ENCODE peak calls at places on chromosomes 6 and 20, in four cellular contexts. X is mammary epithelial cell; R is activated CD4-positive, CD25-positive, alpha-beta regulatory T cell treated with anti-CD3 and anti-CD28 coated beads, Interleukin-2, amount 50 U/mL, for 16 hours; A is activated CD8-positive, alpha-beta memory T cell treated with anti-CD3 and anti-CD28 coated beads for 48 hours. G is an unnamed sample.

GRCh38 chr20:24999568-24999967 is 7.0 kb upstream of the APMAP start:
- DNase-seq in X (no peak), R (no peak), A (no peak), G (no peak)

GRCh38 chr6:112286010-112286409 is 31.6 kb upstream of the LAMA4 start:
- DNase-seq in X (no peak), R (no peak), A (no peak), G (no peak)

GRCh38 chr6:41967312-41968287 is 26.0 kb upstream of the CCND3 start:
- DNase-seq in X (peak), R (no peak), A (no peak), G (no peak)

GRCh38 chr6:162580619-162581018 is 146.9 kb downstream of the PRKN start:
- DNase-seq in X (no peak), R (no peak), A (no peak), G (no peak)

GRCh38 chr20:46148313-46149213 is 30.4 kb downstream of the CD40 start:
- DNase-seq in X (no peak), R (no peak), A (no peak), G (no peak)

GRCh38 chr6:11210386-11211138 is 21.9 kb downstream of the NEDD9 start:
- DNase-seq in X (no peak), R (no peak), A (no peak), G (no peak)

GRCh38 chr6:44298055-44298803 is 14.9 kb downstream of the AARS2 start:
- DNase-seq in X (no peak), R (no peak), A (no peak), G (no peak)

GRCh38 chr6:155187096-155187495 is 76.7 kb upstream of the CLDN20 start:
- DNase-seq in X (no peak), R (no peak), A (no peak), G (no peak)

GRCh38 chr20:40710608-40711007 is 21.6 kb upstream of the MAFB start:
- DNase-seq in X (no peak), R (no peak), A (no peak), G (no peak)

GRCh38 chr20:60167840-60168239 is 209.6 kb downstream of the CDH26 start:
- DNase-seq in X (no peak), R (no peak), A (no peak), G (no peak)

GRCh38 chr20:34971038-34971872 is 15.6 kb downstream of the MYH7B start:
- DNase-seq in X (no peak), R (no peak), A (no peak), G (no peak)

GRCh38 chr20:37804584-37805566 is 98.1 kb upstream of the VSTM2L start:
- DNase-seq in X (no peak), R (no peak), A (no peak), G (no peak)

GRCh38 chr6:148247386-148248063 is 95.1 kb upstream of the SASH1 start:
- DNase-seq in X (no peak), R (no peak), A (no peak), G (no peak)

GRCh38 chr6:139483082-139483481 is 108.6 kb upstream of the CITED2 start:
- DNase-seq in X (no peak), R (no peak), A (no peak), G (no peak)

GRCh38 chr6:15386756-15387112 is 140.9 kb downstream of the JARID2 start:
- DNase-seq in X (no peak), R (no peak), A (no peak), G (no peak)

GRCh38 chr6:111971181-111971829 is 82.6 kb upstream of the CCN6 start:
- DNase-seq in X (no peak), R (no peak), A (no peak), G (no peak)

GRCh38 chr20:35467339-35468224 is 12.2 kb downstream of the CEP250 start:
- DNase-seq in X (no peak), R (no peak), A (no peak), G (no peak)

GRCh38 chr6:11192167-11192566 is 40.3 kb downstream of the NEDD9 start:
- DNase-seq in X (no peak), R (no peak), A (no peak), G (no peak)

GRCh38 chr6:15522427-15522826 is 140.4 kb downstream of the DTNBP1 start:
- DNase-seq in X (no peak), R (no peak), A (no peak), G (no peak)

GRCh38 chr6:16426241-16426640 is 187.9 kb downstream of the GMPR start:
- DNase-seq in X (no peak), R (no peak), A (no peak), G (no peak)

GRCh38 chr6:3977875-3978711 is 100.8 kb downstream of the FAM217A start:
- DNase-seq in X (peak), R (peak), A (no peak), G (peak)

GRCh38 chr20:10447028-10447427 is 11.9 kb downstream of the SLX4IP start:
- DNase-seq in X (peak), R (peak), A (no peak), G (no peak)

GRCh38 chr6:51531623-51532022 is 555.8 kb downstream of the PKHD1 start:
- DNase-seq in X (no peak), R (no peak), A (no peak), G (no peak)

GRCh38 chr20:44069203-44069931 is 117.6 kb downstream of the JPH2 start:
- DNase-seq in X (no peak), R (peak), A (no peak), G (no peak)

GRCh38 chr6:26033132-26033941 is 53.9 kb upstream of the HFE start:
- DNase-seq in X (peak), R (no peak), A (peak), G (peak)

GRCh38 chr6:102389994-102390393 is 996.5 kb downstream of the GRIK2 start:
- DNase-seq in X (no peak), R (no peak), A (no peak), G (no peak)

GRCh38 chr20:58366016-58366415 is 23.0 kb upstream of the VAPB start:
- DNase-seq in X (no peak), R (no peak), A (no peak), G (no peak)